ENCODE peak calls at places on chromosomes 16 and 17, in five cellular contexts. One of them, this sample, is unnamed.

GRCh38 chr16:87616556-87616955 is 14.2 kb downstream of the JPH3 start:
- DNase-seq in cardiac muscle cell: no peak
- DNase-seq in epithelial cell of esophagus: no peak
- DNase-seq in lower leg skin: no peak
- DNase-seq in transverse colon: no peak
- DNase-seq in this sample: no peak

GRCh38 chr17:80408872-80409271 is 6.1 kb upstream of the ENDOV start:
- DNase-seq in cardiac muscle cell: no peak
- DNase-seq in epithelial cell of esophagus: no peak
- DNase-seq in lower leg skin: no peak
- DNase-seq in transverse colon: no peak
- DNase-seq in this sample: no peak

GRCh38 chr16:11078812-11079459 is 134.6 kb downstream of the CLEC16A start:
- DNase-seq in cardiac muscle cell: no peak
- DNase-seq in epithelial cell of esophagus: no peak
- DNase-seq in lower leg skin: peak
- DNase-seq in transverse colon: peak
- DNase-seq in this sample: peak

GRCh38 chr17:28908640-28909098 is 5.8 kb upstream of the DHRS13 start:
- DNase-seq in cardiac muscle cell: no peak
- DNase-seq in epithelial cell of esophagus: peak
- DNase-seq in lower leg skin: peak
- DNase-seq in transverse colon: peak
- DNase-seq in this sample: peak

GRCh38 chr17:81713556-81714411 is 1.7 kb downstream of the SLC25A10 start:
- DNase-seq in cardiac muscle cell: no peak
- DNase-seq in epithelial cell of esophagus: no peak
- DNase-seq in lower leg skin: no peak
- DNase-seq in transverse colon: peak
- DNase-seq in this sample: no peak

GRCh38 chr16:56965939-56966515 is 4.3 kb downstream of the CETP start:
- DNase-seq in cardiac muscle cell: no peak
- DNase-seq in epithelial cell of esophagus: no peak
- DNase-seq in lower leg skin: no peak
- DNase-seq in transverse colon: no peak
- DNase-seq in this sample: no peak

GRCh38 chr16:15857779-15858560 is 1.1 kb upstream of the MYH11 start:
- DNase-seq in cardiac muscle cell: peak
- DNase-seq in epithelial cell of esophagus: peak
- DNase-seq in lower leg skin: no peak
- DNase-seq in transverse colon: peak
- DNase-seq in this sample: peak

GRCh38 chr16:78673884-78674283 is 574.4 kb downstream of the WWOX start:
- DNase-seq in cardiac muscle cell: no peak
- DNase-seq in epithelial cell of esophagus: no peak
- DNase-seq in lower leg skin: no peak
- DNase-seq in transverse colon: no peak
- DNase-seq in this sample: no peak

GRCh38 chr16:49283376-49284049 is 1.9 kb upstream of the CBLN1 start:
- DNase-seq in cardiac muscle cell: no peak
- DNase-seq in epithelial cell of esophagus: no peak
- DNase-seq in lower leg skin: no peak
- DNase-seq in transverse colon: no peak
- DNase-seq in this sample: no peak

GRCh38 chr17:41937970-41938851 is 7.8 kb downstream of the ODAD4 start:
- DNase-seq in cardiac muscle cell: no peak
- DNase-seq in epithelial cell of esophagus: no peak
- DNase-seq in lower leg skin: no peak
- DNase-seq in transverse colon: no peak
- DNase-seq in this sample: no peak

GRCh38 chr16:66604376-66605176 is at the start of gene CMTM3:
- DNase-seq in cardiac muscle cell: peak
- DNase-seq in epithelial cell of esophagus: peak
- DNase-seq in lower leg skin: no peak
- DNase-seq in transverse colon: peak
- DNase-seq in this sample: peak

GRCh38 chr16:3509470-3509928 is 8.7 kb downstream of the CLUAP1 start:
- DNase-seq in cardiac muscle cell: no peak
- DNase-seq in epithelial cell of esophagus: peak
- DNase-seq in lower leg skin: no peak
- DNase-seq in transverse colon: peak
- DNase-seq in this sample: no peak

GRCh38 chr16:50954469-50954868 is 196.6 kb downstream of the SALL1 start:
- DNase-seq in cardiac muscle cell: no peak
- DNase-seq in epithelial cell of esophagus: no peak
- DNase-seq in lower leg skin: no peak
- DNase-seq in transverse colon: no peak
- DNase-seq in this sample: no peak

GRCh38 chr17:46826116-46826515 is 7.6 kb upstream of the WNT3 start:
- DNase-seq in cardiac muscle cell: no peak
- DNase-seq in epithelial cell of esophagus: no peak
- DNase-seq in lower leg skin: no peak
- DNase-seq in transverse colon: no peak
- DNase-seq in this sample: no peak

GRCh38 chr17:50863221-50863843 is 2.8 kb downstream of the TOB1 start:
- DNase-seq in cardiac muscle cell: peak
- DNase-seq in epithelial cell of esophagus: peak
- DNase-seq in lower leg skin: no peak
- DNase-seq in transverse colon: peak
- DNase-seq in this sample: peak

GRCh38 chr17:78396436-78397335 is 18.2 kb downstream of the PGS1 start:
- DNase-seq in cardiac muscle cell: no peak
- DNase-seq in epithelial cell of esophagus: no peak
- DNase-seq in lower leg skin: no peak
- DNase-seq in transverse colon: no peak
- DNase-seq in this sample: no peak

GRCh38 chr16:3879258-3879886 is 1.1 kb downstream of the CREBBP start:
- DNase-seq in cardiac muscle cell: peak
- DNase-seq in epithelial cell of esophagus: peak
- DNase-seq in lower leg skin: no peak
- DNase-seq in transverse colon: peak
- DNase-seq in this sample: peak

GRCh38 chr17:73943416-73943770 is 260.1 kb upstream of the RPL38 start:
- DNase-seq in cardiac muscle cell: no peak
- DNase-seq in epithelial cell of esophagus: no peak
- DNase-seq in lower leg skin: no peak
- DNase-seq in transverse colon: no peak
- DNase-seq in this sample: no peak

GRCh38 chr17:76004750-76005262 is 4.2 kb downstream of the CDK3 start:
- DNase-seq in cardiac muscle cell: no peak
- DNase-seq in epithelial cell of esophagus: no peak
- DNase-seq in lower leg skin: no peak
- DNase-seq in transverse colon: no peak
- DNase-seq in this sample: no peak

GRCh38 chr16:85774811-85775210 is 23.9 kb upstream of the C16orf74 start:
- DNase-seq in cardiac muscle cell: no peak
- DNase-seq in epithelial cell of esophagus: no peak
- DNase-seq in lower leg skin: no peak
- DNase-seq in transverse colon: no peak
- DNase-seq in this sample: no peak

GRCh38 chr16:85555549-85556455 is 57.3 kb upstream of the GSE1 start:
- DNase-seq in cardiac muscle cell: peak
- DNase-seq in epithelial cell of esophagus: no peak
- DNase-seq in lower leg skin: no peak
- DNase-seq in transverse colon: peak
- DNase-seq in this sample: peak

GRCh38 chr17:77101521-77102410 is 39.0 kb upstream of the SEC14L1 start:
- DNase-seq in cardiac muscle cell: no peak
- DNase-seq in epithelial cell of esophagus: no peak
- DNase-seq in lower leg skin: no peak
- DNase-seq in transverse colon: no peak
- DNase-seq in this sample: no peak

GRCh38 chr17:40559954-40560591 is 5.2 kb downstream of the CCR7 start:
- DNase-seq in cardiac muscle cell: peak
- DNase-seq in epithelial cell of esophagus: peak
- DNase-seq in lower leg skin: peak
- DNase-seq in transverse colon: peak
- DNase-seq in this sample: peak

GRCh38 chr16:54194008-54194731 is 92.4 kb downstream of the IRX3 start:
- DNase-seq in cardiac muscle cell: peak
- DNase-seq in epithelial cell of esophagus: peak
- DNase-seq in lower leg skin: peak
- DNase-seq in transverse colon: peak
- DNase-seq in this sample: peak

GRCh38 chr17:49022391-49022941 is 25.3 kb downstream of the IGF2BP1 start:
- DNase-seq in cardiac muscle cell: peak
- DNase-seq in epithelial cell of esophagus: peak
- DNase-seq in lower leg skin: no peak
- DNase-seq in transverse colon: no peak
- DNase-seq in this sample: peak

DNA sequence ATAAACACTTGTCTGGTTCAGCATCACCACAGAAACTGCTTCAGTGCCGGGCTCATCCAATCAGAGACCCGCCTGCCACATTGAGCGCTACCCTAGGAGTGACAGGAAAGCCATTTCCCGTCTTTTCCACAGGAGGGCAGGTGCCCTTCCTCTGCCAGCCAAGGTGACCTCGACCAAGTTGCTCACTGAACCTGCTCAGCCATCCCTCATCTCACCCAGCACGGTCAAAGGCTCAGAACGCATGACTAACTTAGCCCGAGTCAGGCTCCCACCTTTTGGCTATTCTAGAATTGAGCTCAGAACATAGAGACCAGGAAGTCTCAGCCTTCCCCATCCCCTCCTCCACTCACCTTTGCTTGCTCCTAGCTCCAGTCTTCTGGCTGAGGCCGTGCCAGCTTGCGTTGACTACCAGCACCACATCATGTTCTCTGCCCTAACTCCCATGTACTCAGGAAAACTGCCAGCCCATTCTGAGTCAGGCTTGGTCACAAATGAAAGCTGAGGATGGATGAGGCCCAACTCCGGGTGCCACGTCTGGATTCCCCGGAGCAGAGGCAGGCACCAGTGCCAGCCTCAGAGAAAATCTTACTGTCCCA is 15.6 kb downstream of the MRPS23 start:
- DNase-seq in cardiac muscle cell: no peak
- DNase-seq in epithelial cell of esophagus: peak
- DNase-seq in lower leg skin: no peak
- DNase-seq in transverse colon: no peak
- DNase-seq in this sample: no peak
- H3K4me3 ChIP-seq in cardiac muscle cell: no peak
- H3K4me3 ChIP-seq in epithelial cell of esophagus: no peak
- H3K4me3 ChIP-seq in lower leg skin: no peak
- H3K4me3 ChIP-seq in transverse colon: no peak
- H3K4me3 ChIP-seq in this sample: no peak

GRCh38 chr16:29812754-29813643 is 1.0 kb downstream of the PRRT2 start:
- DNase-seq in cardiac muscle cell: no peak
- DNase-seq in epithelial cell of esophagus: no peak
- DNase-seq in lower leg skin: no peak
- DNase-seq in transverse colon: no peak
- DNase-seq in this sample: no peak
- H3K4me3 ChIP-seq in cardiac muscle cell: peak
- H3K4me3 ChIP-seq in epithelial cell of esophagus: no peak
- H3K4me3 ChIP-seq in lower leg skin: no peak
- H3K4me3 ChIP-seq in transverse colon: peak
- H3K4me3 ChIP-seq in this sample: peak

GRCh38 chr16:73033271-73033998 is 14.5 kb downstream of the ZFHX3 start:
- DNase-seq in cardiac muscle cell: peak
- DNase-seq in epithelial cell of esophagus: no peak
- DNase-seq in lower leg skin: no peak
- DNase-seq in transverse colon: no peak
- DNase-seq in this sample: no peak

GRCh38 chr16:73037331-73037745 is 10.6 kb downstream of the ZFHX3 start:
- DNase-seq in cardiac muscle cell: peak
- DNase-seq in epithelial cell of esophagus: no peak
- DNase-seq in lower leg skin: no peak
- DNase-seq in transverse colon: no peak
- DNase-seq in this sample: no peak

GRCh38 chr16:73037845-73038570 is 9.9 kb downstream of the ZFHX3 start:
- DNase-seq in cardiac muscle cell: no peak
- DNase-seq in epithelial cell of esophagus: no peak
- DNase-seq in lower leg skin: no peak
- DNase-seq in transverse colon: no peak
- DNase-seq in this sample: no peak

GRCh38 chr16:73034374-73034773 is 13.6 kb downstream of the ZFHX3 start:
- DNase-seq in cardiac muscle cell: no peak
- DNase-seq in epithelial cell of esophagus: no peak
- DNase-seq in lower leg skin: no peak
- DNase-seq in transverse colon: no peak
- DNase-seq in this sample: no peak

DNA sequence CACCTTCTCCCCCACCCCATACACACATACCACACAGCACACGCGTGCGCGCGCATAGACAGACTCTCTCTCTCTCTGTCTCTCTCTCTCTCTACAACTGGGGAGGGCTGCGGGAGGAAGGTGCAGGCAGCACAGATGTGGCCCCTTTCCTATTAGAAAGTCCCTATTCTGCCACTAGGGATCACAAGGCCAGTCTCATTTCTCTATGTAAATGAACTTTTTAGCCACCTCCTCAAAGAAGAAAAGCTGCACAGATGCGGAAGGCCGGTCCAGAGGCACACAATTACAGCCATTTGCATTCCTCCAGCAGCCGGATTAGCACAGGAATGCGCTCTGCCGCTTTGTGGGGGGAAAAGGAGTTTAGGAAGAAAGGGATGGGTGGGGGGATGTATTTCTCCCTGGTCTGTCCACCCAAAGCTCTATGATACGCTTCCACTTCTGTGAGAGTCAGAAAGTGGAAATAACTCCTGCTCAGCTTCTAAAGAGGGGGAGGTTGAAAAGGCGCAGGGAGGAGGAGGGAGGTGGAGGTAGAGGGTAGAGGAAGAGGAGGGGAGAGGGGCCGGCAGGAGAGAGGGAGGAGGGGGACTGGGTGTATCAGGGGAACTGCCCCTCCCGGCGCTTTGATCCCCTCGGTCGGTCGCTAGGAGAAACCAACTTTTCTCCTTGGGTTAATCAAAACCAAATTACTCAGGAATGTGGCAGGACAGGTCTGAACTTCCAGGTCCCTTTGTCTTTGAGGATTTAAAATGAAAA is 11.7 kb downstream of the ZFHX3 start:
- DNase-seq in cardiac muscle cell: peak
- DNase-seq in epithelial cell of esophagus: no peak
- DNase-seq in lower leg skin: no peak
- DNase-seq in transverse colon: no peak
- DNase-seq in this sample: no peak
- H3K4me3 ChIP-seq in cardiac muscle cell: no peak
- H3K4me3 ChIP-seq in epithelial cell of esophagus: no peak
- H3K4me3 ChIP-seq in lower leg skin: no peak
- H3K4me3 ChIP-seq in transverse colon: no peak
- H3K4me3 ChIP-seq in this sample: no peak

DNA sequence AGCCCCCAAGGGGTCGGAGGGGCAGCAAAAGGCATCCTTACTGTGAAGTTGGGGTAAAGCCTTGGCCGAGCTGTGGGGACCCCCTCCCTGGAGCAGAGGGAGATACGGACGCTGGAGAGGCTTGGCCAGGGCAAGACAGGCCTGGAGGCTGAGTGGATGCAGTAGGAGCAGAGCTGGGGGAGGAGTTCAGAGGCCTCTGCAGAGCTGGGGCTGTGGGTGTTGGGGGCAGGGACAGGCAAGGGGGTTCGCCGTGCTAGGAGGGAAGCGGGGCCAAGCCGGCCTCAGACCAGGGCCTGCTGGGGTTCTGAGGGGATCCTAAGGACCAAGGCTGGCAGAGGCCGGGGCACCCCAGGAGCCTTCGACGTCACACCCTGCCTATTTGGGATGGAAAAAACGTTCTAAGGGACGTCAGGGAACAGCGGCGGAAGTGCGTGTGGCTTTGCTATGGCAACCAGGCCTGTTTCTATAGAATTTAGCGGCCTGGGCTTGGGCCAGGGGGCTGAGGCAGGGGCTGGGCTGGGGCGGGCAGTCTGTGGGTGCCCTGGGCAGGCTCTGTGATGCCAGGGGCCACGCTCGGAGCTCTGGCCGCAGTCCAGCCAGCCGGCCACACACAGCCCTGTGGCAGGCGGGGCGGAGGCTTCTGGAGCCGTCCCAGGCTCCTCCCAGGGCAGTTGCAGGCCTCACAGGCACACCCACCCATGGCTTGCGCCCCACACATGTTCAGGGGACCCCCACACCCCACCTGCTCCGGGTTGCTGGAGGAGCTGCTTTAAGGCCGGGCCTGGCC is 3.7 kb downstream of the TRAF7 start:
- DNase-seq in cardiac muscle cell: no peak
- DNase-seq in epithelial cell of esophagus: no peak
- DNase-seq in lower leg skin: no peak
- DNase-seq in transverse colon: peak
- DNase-seq in this sample: peak
- H3K4me3 ChIP-seq in cardiac muscle cell: no peak
- H3K4me3 ChIP-seq in epithelial cell of esophagus: no peak
- H3K4me3 ChIP-seq in lower leg skin: no peak
- H3K4me3 ChIP-seq in transverse colon: peak
- H3K4me3 ChIP-seq in this sample: peak